ENCODE peak calls at places on chromosomes 2 and 18, in ten cellular contexts. One of them, this sample, is unnamed.

GRCh38 chr2:234996467-234997270 is 44.9 kb downstream of the SH3BP4 start:
- DNase-seq in stomach: no peak
- DNase-seq in HFFc6: peak; percentile 45
- DNase-seq in iPS-NIHi11: peak; percentile 91
- DNase-seq in head of caudate nucleus: no peak
- DNase-seq in sciatic nerve: no peak
- DNase-seq in NCI-H1694 treated with DMSO at 0.1 percent for 48 hours: no peak
- DNase-seq in Kasumi-1: no peak
- DNase-seq in HCT116: no peak
- DNase-seq in memory B cell: no peak
- DNase-seq in this sample: peak; percentile 20

GRCh38 chr2:163877316-163877715 is 141.5 kb upstream of the FIGN start:
- DNase-seq in iPS-NIHi11: peak; percentile 14
- DNase-seq in HFFc6: peak; percentile 4
- DNase-seq in stomach: no peak
- DNase-seq in sciatic nerve: no peak
- DNase-seq in head of caudate nucleus: no peak
- DNase-seq in NCI-H1694 treated with DMSO at 0.1 percent for 48 hours: no peak
- DNase-seq in Kasumi-1: no peak
- DNase-seq in HCT116: no peak
- DNase-seq in memory B cell: no peak
- DNase-seq in this sample: no peak

GRCh38 chr18:48108136-48108535 is 177.7 kb upstream of the SMAD2 start:
- DNase-seq in sciatic nerve: no peak
- DNase-seq in iPS-NIHi11: no peak
- DNase-seq in Kasumi-1: peak; percentile 7
- DNase-seq in HFFc6: no peak
- DNase-seq in HCT116: no peak
- DNase-seq in memory B cell: no peak
- DNase-seq in head of caudate nucleus: no peak
- DNase-seq in NCI-H1694 treated with DMSO at 0.1 percent for 48 hours: no peak
- DNase-seq in stomach: no peak
- DNase-seq in this sample: no peak

GRCh38 chr2:230680463-230681195 is 32.0 kb upstream of the CAB39 start:
- DNase-seq in Kasumi-1: no peak
- DNase-seq in memory B cell: no peak
- DNase-seq in HCT116: no peak
- DNase-seq in iPS-NIHi11: no peak
- DNase-seq in HFFc6: peak; percentile 92
- DNase-seq in sciatic nerve: no peak
- DNase-seq in NCI-H1694 treated with DMSO at 0.1 percent for 48 hours: no peak
- DNase-seq in head of caudate nucleus: no peak
- DNase-seq in stomach: no peak
- DNase-seq in this sample: no peak

GRCh38 chr2:227717687-227718567 is at the start of gene SLC19A3:
- DNase-seq in memory B cell: no peak
- DNase-seq in head of caudate nucleus: peak; percentile 81
- DNase-seq in Kasumi-1: no peak
- DNase-seq in sciatic nerve: peak; percentile 89
- DNase-seq in NCI-H1694 treated with DMSO at 0.1 percent for 48 hours: no peak
- DNase-seq in iPS-NIHi11: peak; percentile 95
- DNase-seq in stomach: peak; percentile 85
- DNase-seq in HCT116: no peak
- DNase-seq in HFFc6: no peak
- DNase-seq in this sample: peak; percentile 49

GRCh38 chr18:13377496-13377895 is 158.9 kb downstream of the LDLRAD4 start:
- DNase-seq in HCT116: no peak
- DNase-seq in sciatic nerve: no peak
- DNase-seq in memory B cell: no peak
- DNase-seq in head of caudate nucleus: no peak
- DNase-seq in Kasumi-1: peak; percentile 4
- DNase-seq in iPS-NIHi11: no peak
- DNase-seq in NCI-H1694 treated with DMSO at 0.1 percent for 48 hours: no peak
- DNase-seq in stomach: no peak
- DNase-seq in HFFc6: no peak
- DNase-seq in this sample: no peak

GRCh38 chr18:60838677-60839076 is 466.1 kb upstream of the MC4R start:
- DNase-seq in NCI-H1694 treated with DMSO at 0.1 percent for 48 hours: no peak
- DNase-seq in head of caudate nucleus: no peak
- DNase-seq in Kasumi-1: peak; percentile 75
- DNase-seq in HFFc6: no peak
- DNase-seq in stomach: no peak
- DNase-seq in HCT116: no peak
- DNase-seq in iPS-NIHi11: no peak
- DNase-seq in sciatic nerve: no peak
- DNase-seq in memory B cell: no peak
- DNase-seq in this sample: no peak

GRCh38 chr2:135909976-135910375 is 33.7 kb upstream of the MCM6 start:
- DNase-seq in HFFc6: peak; percentile 39
- DNase-seq in head of caudate nucleus: no peak
- DNase-seq in sciatic nerve: no peak
- DNase-seq in NCI-H1694 treated with DMSO at 0.1 percent for 48 hours: no peak
- DNase-seq in HCT116: no peak
- DNase-seq in Kasumi-1: no peak
- DNase-seq in memory B cell: no peak
- DNase-seq in stomach: no peak
- DNase-seq in iPS-NIHi11: no peak
- DNase-seq in this sample: no peak

GRCh38 chr2:237866119-237866621 is 6.7 kb downstream of the RAMP1 start:
- DNase-seq in Kasumi-1: no peak
- DNase-seq in sciatic nerve: no peak
- DNase-seq in iPS-NIHi11: peak; percentile 19
- DNase-seq in HFFc6: no peak
- DNase-seq in head of caudate nucleus: no peak
- DNase-seq in stomach: no peak
- DNase-seq in HCT116: no peak
- DNase-seq in memory B cell: no peak
- DNase-seq in NCI-H1694 treated with DMSO at 0.1 percent for 48 hours: no peak
- DNase-seq in this sample: no peak

GRCh38 chr2:44943693-44944101 is 2.2 kb downstream of the SIX3 start:
- DNase-seq in NCI-H1694 treated with DMSO at 0.1 percent for 48 hours: no peak
- DNase-seq in stomach: no peak
- DNase-seq in sciatic nerve: no peak
- DNase-seq in head of caudate nucleus: no peak
- DNase-seq in Kasumi-1: peak; percentile 29
- DNase-seq in HFFc6: no peak
- DNase-seq in memory B cell: no peak
- DNase-seq in iPS-NIHi11: no peak
- DNase-seq in HCT116: no peak
- DNase-seq in this sample: no peak

This sample was measured in G401.